ENCODE peak calls at places on chromosomes 5 and 9, in nine cellular contexts. Q is adrenal gland; W is ovary; S is endodermal cell; Z is endothelial cell; J is progenitor cell of endocrine pancreas; V is CD4-positive, alpha-beta T cell; U is psoas muscle; T is AG04449. C is an unnamed sample.

GRCh38 chr9:5389109-5389732 is 48.5 kb downstream of the PLGRKT start:
- DNase-seq in V (no peak), W (no peak), Q (no peak), J (no peak), Z (no peak), U (no peak), T (peak; percentile 63), S (no peak), C (peak; percentile 16)

GRCh38 chr5:9188131-9188530 is 357.7 kb downstream of the SEMA5A start:
- DNase-seq in W (no peak), V (no peak), Q (no peak), U (no peak), Z (no peak), T (peak; percentile 65), S (no peak), J (no peak), C (no peak)

GRCh38 chr5:36606437-36607113 is at the start of gene SLC1A3:
- DNase-seq in U (peak; percentile 69), Z (peak; percentile 48), Q (peak; percentile 43), T (no peak), J (peak; percentile 54), V (no peak), W (peak; percentile 55), S (peak; percentile 86), C (peak; percentile 34)

GRCh38 chr9:34898846-34899245 is 59.2 kb upstream of the PHF24 start:
- DNase-seq in J (no peak), T (no peak), Z (no peak), U (no peak), W (no peak), S (no peak), V (no peak), Q (no peak), C (no peak)

GRCh38 chr5:69484891-69485290 is 7.7 kb upstream of the OCLN start:
- DNase-seq in V (no peak), Z (no peak), U (no peak), Q (no peak), S (peak; percentile 38), T (peak; percentile 23), W (no peak), J (no peak), C (no peak)

GRCh38 chr5:132264546-132265335 is 7.2 kb downstream of the PDLIM4 start:
- DNase-seq in W (no peak), T (no peak), V (no peak), Z (no peak), J (no peak), U (no peak), S (no peak), Q (no peak), C (peak; percentile 11)

GRCh38 chr9:114928092-114928491 is 2.3 kb downstream of the TNFSF8 start:
- DNase-seq in W (no peak), T (no peak), V (no peak), J (no peak), S (no peak), Z (no peak), Q (no peak), U (no peak), C (no peak)

GRCh38 chr5:135243194-135244191 is 155.5 kb downstream of the MACROH2A1 start:
- DNase-seq in S (peak; percentile 33), V (no peak), Z (no peak), T (no peak), Q (peak; percentile 44), W (peak; percentile 46), U (peak; percentile 73), J (no peak), C (no peak)

GRCh38 chr9:133103183-133103986 is 17.7 kb downstream of the RALGDS start:
- DNase-seq in V (peak; percentile 53), W (peak; percentile 75), S (peak; percentile 86), U (peak; percentile 88), J (peak; percentile 76), Q (peak; percentile 82), T (no peak), Z (peak; percentile 79), C (peak; percentile 81)

GRCh38 chr9:33354651-33355211 is 47.6 kb downstream of the AQP7 start:
- DNase-seq in U (no peak), W (peak; percentile 58), T (no peak), S (no peak), V (no peak), J (no peak), Z (no peak), Q (no peak), C (no peak)

GRCh38 chr9:89996717-89997116 is 391.9 kb downstream of the GADD45G start:
- DNase-seq in W (no peak), Q (peak; percentile 48), J (no peak), V (no peak), S (no peak), T (no peak), U (no peak), Z (peak; percentile 6), C (no peak)

GRCh38 chr5:130496215-130496614 is 592.0 kb downstream of the CHSY3 start:
- DNase-seq in T (no peak), S (no peak), Z (no peak), J (no peak), Q (no peak), U (no peak), V (no peak), W (no peak), C (no peak)

GRCh38 chr9:15422355-15423327 is at the start of gene SNAPC3:
- DNase-seq in Q (peak; percentile 93), V (peak; percentile 86), U (peak; percentile 97), J (peak; percentile 87), W (peak; percentile 90), T (peak; percentile 44), Z (peak; percentile 94), S (peak; percentile 98), C (peak; percentile 95)

GRCh38 chr9:15421532-15421931 is 1.1 kb upstream of the SNAPC3 start:
- DNase-seq in S (no peak), Z (no peak), U (no peak), V (no peak), Q (no peak), W (no peak), J (no peak), T (no peak), C (no peak)

GRCh38 chr9:15420796-15421195 is 1.9 kb upstream of the SNAPC3 start:
- DNase-seq in V (no peak), S (no peak), Z (no peak), T (no peak), Q (no peak), W (no peak), U (no peak), J (no peak), C (no peak)

GRCh38 chr9:15426019-15426418 is 3.3 kb downstream of the SNAPC3 start:
- DNase-seq in S (no peak), U (no peak), W (no peak), Z (no peak), V (no peak), T (no peak), Q (no peak), J (no peak), C (peak; percentile 68)

GRCh38 chr9:15423328-15423985 is 781 bp downstream of the SNAPC3 start:
- DNase-seq in Q (no peak), J (no peak), V (no peak), W (no peak), U (no peak), T (no peak), Z (no peak), S (no peak), C (peak; percentile 33)
- TF ChIP-seq CTCF in Q (no peak), J (peak; percentile 23), V (no peak), W (no peak), U (no peak), T (no peak), Z (no peak), S (peak; percentile 42), C (no peak)

GRCh38 chr9:95458666-95459065 is 58.1 kb downstream of the PTCH1 start:
- DNase-seq in V (no peak), J (no peak), U (no peak), W (no peak), Q (peak; percentile 56), T (no peak), Z (no peak), S (no peak), C (no peak)
- TF ChIP-seq CTCF in V (no peak), J (no peak), U (no peak), W (no peak), Q (no peak), T (no peak), Z (no peak), S (no peak), C (no peak)

DNA sequence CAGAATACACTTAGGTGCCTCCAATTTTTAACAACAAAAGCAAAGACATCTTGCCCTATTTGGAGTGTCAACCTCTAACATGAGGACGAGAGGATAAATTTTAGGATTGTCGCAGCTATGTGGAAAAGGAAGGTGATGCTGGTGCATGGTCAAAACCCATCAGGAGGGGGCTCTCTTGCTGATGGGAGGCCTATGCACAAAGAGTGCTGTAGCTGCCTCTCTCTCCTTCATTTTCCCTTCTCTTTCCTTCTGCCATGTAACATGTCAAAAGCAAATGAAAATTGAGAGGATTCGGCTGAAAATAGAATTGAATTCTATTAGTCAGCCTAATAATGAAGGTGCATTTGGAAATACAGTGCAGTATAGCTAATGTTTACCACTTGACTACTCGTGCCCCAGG is 578.7 kb upstream of the ZNF462 start:
- DNase-seq in U (no peak), Q (no peak), T (no peak), V (no peak), Z (peak; percentile 34), S (peak; percentile 72), J (no peak), W (no peak), C (no peak)
- TF ChIP-seq CTCF in U (no peak), Q (no peak), T (peak; percentile 33), V (no peak), Z (peak; percentile 27), S (peak; percentile 78), J (peak; percentile 37), W (no peak), C (no peak)

DNA sequence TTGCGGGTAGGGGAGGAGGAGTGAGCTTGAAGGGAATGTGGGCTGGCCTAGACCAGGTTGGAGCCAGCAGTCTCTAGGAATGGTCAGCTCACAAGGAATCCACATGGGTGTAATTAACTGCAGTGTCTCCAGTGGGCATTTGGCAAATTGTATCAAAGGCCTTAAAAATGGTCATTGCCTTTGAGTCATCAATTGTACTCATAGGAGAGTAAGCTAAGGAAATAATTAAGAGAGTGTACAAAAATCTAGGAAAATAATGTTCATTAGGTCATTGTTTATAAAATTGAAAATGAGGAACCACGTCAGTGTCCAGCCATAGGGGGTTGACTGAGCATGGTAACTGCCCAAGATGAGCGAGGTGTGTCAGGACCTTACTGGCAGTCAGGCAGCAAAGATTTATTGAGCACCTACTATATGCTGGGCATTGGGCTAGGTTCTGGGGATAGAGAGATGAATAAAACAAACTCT is 29.8 kb upstream of the RPL26L1 start:
- DNase-seq in S (no peak), Q (no peak), V (no peak), W (no peak), U (no peak), T (peak; percentile 86), Z (no peak), J (no peak), C (no peak)
- TF ChIP-seq CTCF in S (no peak), Q (no peak), V (no peak), W (no peak), U (no peak), T (no peak), Z (no peak), J (no peak), C (no peak)

C was measured in GM10248.